ENCODE peak calls at places on chromosomes 7 and 10, in nine cellular contexts. One of them, this sample, is unnamed.
A peak's percentile ranks its signal among the peaks of the same experiment; 100 is the strongest.

GRCh38 chr7:103432713-103433112 is 13.3 kb downstream of the SLC26A5 start:
- DNase-seq in lower leg skin: no peak
- DNase-seq in right lobe of liver: no peak
- DNase-seq in body of pancreas: no peak
- DNase-seq in vagina: no peak
- DNase-seq in tibial nerve: no peak
- DNase-seq in HL-60: no peak
- DNase-seq in cardiac fibroblast: no peak
- DNase-seq in fibroblast of pulmonary artery: no peak
- DNase-seq in this sample: no peak

GRCh38 chr7:107721286-107721685 is 22.7 kb upstream of the CBLL1 start:
- DNase-seq in vagina: no peak
- DNase-seq in cardiac fibroblast: no peak
- DNase-seq in body of pancreas: no peak
- DNase-seq in HL-60: no peak
- DNase-seq in right lobe of liver: no peak
- DNase-seq in tibial nerve: no peak
- DNase-seq in lower leg skin: no peak
- DNase-seq in fibroblast of pulmonary artery: no peak
- DNase-seq in this sample: no peak

GRCh38 chr10:1160561-1160961 is 104.4 kb downstream of the WDR37 start:
- DNase-seq in tibial nerve: no peak
- DNase-seq in body of pancreas: no peak
- DNase-seq in lower leg skin: no peak
- DNase-seq in fibroblast of pulmonary artery: no peak
- DNase-seq in cardiac fibroblast: no peak
- DNase-seq in right lobe of liver: no peak
- DNase-seq in vagina: peak; percentile 54
- DNase-seq in HL-60: no peak
- DNase-seq in this sample: no peak

GRCh38 chr10:94991243-94991888 is 52.9 kb downstream of the CYP2C9 start:
- DNase-seq in body of pancreas: no peak
- DNase-seq in tibial nerve: no peak
- DNase-seq in fibroblast of pulmonary artery: no peak
- DNase-seq in right lobe of liver: peak; percentile 74
- DNase-seq in lower leg skin: no peak
- DNase-seq in cardiac fibroblast: no peak
- DNase-seq in vagina: no peak
- DNase-seq in HL-60: no peak
- DNase-seq in this sample: no peak

GRCh38 chr7:48528689-48529088 is 357.4 kb downstream of the ABCA13 start:
- DNase-seq in body of pancreas: no peak
- DNase-seq in right lobe of liver: no peak
- DNase-seq in fibroblast of pulmonary artery: no peak
- DNase-seq in vagina: no peak
- DNase-seq in lower leg skin: no peak
- DNase-seq in cardiac fibroblast: no peak
- DNase-seq in HL-60: no peak
- DNase-seq in tibial nerve: no peak
- DNase-seq in this sample: no peak

GRCh38 chr10:131788386-131788785 is 112.4 kb upstream of the PPP2R2D start:
- DNase-seq in cardiac fibroblast: no peak
- DNase-seq in lower leg skin: no peak
- DNase-seq in right lobe of liver: no peak
- DNase-seq in body of pancreas: no peak
- DNase-seq in HL-60: no peak
- DNase-seq in tibial nerve: no peak
- DNase-seq in vagina: no peak
- DNase-seq in fibroblast of pulmonary artery: no peak
- DNase-seq in this sample: no peak

GRCh38 chr10:69086131-69086530 is 1.8 kb upstream of the SRGN start:
- DNase-seq in right lobe of liver: no peak
- DNase-seq in fibroblast of pulmonary artery: peak; percentile 71
- DNase-seq in tibial nerve: no peak
- DNase-seq in body of pancreas: no peak
- DNase-seq in HL-60: no peak
- DNase-seq in cardiac fibroblast: peak; percentile 67
- DNase-seq in vagina: no peak
- DNase-seq in lower leg skin: no peak
- DNase-seq in this sample: peak; percentile 23

GRCh38 chr10:18376650-18377049 is 236.4 kb downstream of the CACNB2 start:
- DNase-seq in HL-60: no peak
- DNase-seq in lower leg skin: no peak
- DNase-seq in cardiac fibroblast: no peak
- DNase-seq in tibial nerve: no peak
- DNase-seq in right lobe of liver: no peak
- DNase-seq in fibroblast of pulmonary artery: no peak
- DNase-seq in vagina: no peak
- DNase-seq in body of pancreas: no peak
- DNase-seq in this sample: no peak

GRCh38 chr10:110220383-110220782 is 13.0 kb downstream of the MXI1 start:
- DNase-seq in body of pancreas: peak; percentile 61
- DNase-seq in fibroblast of pulmonary artery: no peak
- DNase-seq in cardiac fibroblast: no peak
- DNase-seq in tibial nerve: no peak
- DNase-seq in right lobe of liver: no peak
- DNase-seq in HL-60: no peak
- DNase-seq in lower leg skin: no peak
- DNase-seq in vagina: no peak
- DNase-seq in this sample: no peak

GRCh38 chr7:98116656-98117461 is 10.2 kb downstream of the LMTK2 start:
- DNase-seq in tibial nerve: no peak
- DNase-seq in cardiac fibroblast: no peak
- DNase-seq in HL-60: no peak
- DNase-seq in fibroblast of pulmonary artery: no peak
- DNase-seq in lower leg skin: no peak
- DNase-seq in vagina: no peak
- DNase-seq in body of pancreas: no peak
- DNase-seq in right lobe of liver: no peak
- DNase-seq in this sample: peak; percentile 39

GRCh38 chr10:63099734-63100133 is 33.4 kb upstream of the NRBF2 start:
- DNase-seq in fibroblast of pulmonary artery: no peak
- DNase-seq in right lobe of liver: no peak
- DNase-seq in body of pancreas: no peak
- DNase-seq in vagina: no peak
- DNase-seq in tibial nerve: no peak
- DNase-seq in HL-60: no peak
- DNase-seq in cardiac fibroblast: no peak
- DNase-seq in lower leg skin: no peak
- DNase-seq in this sample: no peak

GRCh38 chr7:150515248-150515647 is 576 bp downstream of the GIMAP7 start:
- DNase-seq in fibroblast of pulmonary artery: no peak
- DNase-seq in body of pancreas: no peak
- DNase-seq in HL-60: no peak
- DNase-seq in lower leg skin: no peak
- DNase-seq in vagina: no peak
- DNase-seq in tibial nerve: no peak
- DNase-seq in cardiac fibroblast: no peak
- DNase-seq in right lobe of liver: no peak
- DNase-seq in this sample: no peak

GRCh38 chr7:150513758-150514157 is 914 bp upstream of the GIMAP7 start:
- DNase-seq in body of pancreas: no peak
- DNase-seq in fibroblast of pulmonary artery: no peak
- DNase-seq in lower leg skin: no peak
- DNase-seq in right lobe of liver: no peak
- DNase-seq in cardiac fibroblast: no peak
- DNase-seq in tibial nerve: no peak
- DNase-seq in vagina: no peak
- DNase-seq in HL-60: no peak
- DNase-seq in this sample: no peak

GRCh38 chr7:150514748-150515222 is at the start of gene GIMAP7:
- DNase-seq in body of pancreas: no peak
- DNase-seq in cardiac fibroblast: no peak
- DNase-seq in lower leg skin: no peak
- DNase-seq in right lobe of liver: no peak
- DNase-seq in vagina: no peak
- DNase-seq in HL-60: no peak
- DNase-seq in fibroblast of pulmonary artery: no peak
- DNase-seq in tibial nerve: no peak
- DNase-seq in this sample: no peak

GRCh38 chr7:150516956-150517355 is 2.3 kb downstream of the GIMAP7 start:
- DNase-seq in HL-60: no peak
- DNase-seq in fibroblast of pulmonary artery: no peak
- DNase-seq in lower leg skin: no peak
- DNase-seq in vagina: no peak
- DNase-seq in body of pancreas: no peak
- DNase-seq in cardiac fibroblast: no peak
- DNase-seq in tibial nerve: no peak
- DNase-seq in right lobe of liver: no peak
- DNase-seq in this sample: no peak

DNA sequence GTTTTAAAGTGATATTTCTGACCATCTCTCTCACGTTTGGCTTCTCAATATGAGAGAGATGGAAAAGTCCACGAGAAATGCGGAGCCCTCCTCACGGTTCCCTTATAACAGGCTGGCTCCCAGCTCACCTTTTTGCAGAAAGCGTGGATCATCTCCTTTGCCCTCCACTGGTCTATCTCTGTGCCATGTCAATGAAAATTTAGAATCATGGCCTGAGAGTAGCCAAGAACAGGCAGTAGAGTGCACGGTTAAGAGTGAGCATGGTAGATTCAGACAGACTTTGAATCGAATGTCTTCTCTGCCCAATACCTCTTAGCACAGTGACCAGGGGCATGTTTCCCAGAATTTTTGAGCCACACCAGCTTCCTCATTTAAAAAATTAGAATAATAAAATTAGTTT is 1.1 kb downstream of the GIMAP7 start:
- DNase-seq in body of pancreas: no peak
- DNase-seq in right lobe of liver: no peak
- DNase-seq in cardiac fibroblast: no peak
- DNase-seq in HL-60: no peak
- DNase-seq in tibial nerve: no peak
- DNase-seq in fibroblast of pulmonary artery: no peak
- DNase-seq in vagina: no peak
- DNase-seq in lower leg skin: no peak
- DNase-seq in this sample: no peak
- H3K4me3 ChIP-seq in body of pancreas: no peak overlapping the region
- H3K4me3 ChIP-seq in right lobe of liver: peak overlapping the region; percentile 29
- H3K4me3 ChIP-seq in cardiac fibroblast: no peak overlapping the region
- H3K4me3 ChIP-seq in HL-60: no peak overlapping the region
- H3K4me3 ChIP-seq in tibial nerve: peak overlapping the region; percentile 21
- H3K4me3 ChIP-seq in fibroblast of pulmonary artery: no peak overlapping the region
- H3K4me3 ChIP-seq in vagina: peak overlapping the region; percentile 30
- H3K4me3 ChIP-seq in lower leg skin: no peak overlapping the region
- H3K4me3 ChIP-seq in this sample: no peak overlapping the region

GRCh38 chr7:31172071-31172470 is 120.0 kb downstream of the ADCYAP1R1 start:
- DNase-seq in body of pancreas: no peak
- DNase-seq in right lobe of liver: no peak
- DNase-seq in vagina: no peak
- DNase-seq in cardiac fibroblast: no peak
- DNase-seq in tibial nerve: no peak
- DNase-seq in HL-60: no peak
- DNase-seq in fibroblast of pulmonary artery: no peak
- DNase-seq in lower leg skin: no peak
- DNase-seq in this sample: no peak

GRCh38 chr7:31171216-31171750 is 119.2 kb downstream of the ADCYAP1R1 start:
- DNase-seq in cardiac fibroblast: no peak
- DNase-seq in lower leg skin: no peak
- DNase-seq in tibial nerve: no peak
- DNase-seq in body of pancreas: no peak
- DNase-seq in right lobe of liver: no peak
- DNase-seq in HL-60: no peak
- DNase-seq in vagina: no peak
- DNase-seq in fibroblast of pulmonary artery: no peak
- DNase-seq in this sample: no peak

DNA sequence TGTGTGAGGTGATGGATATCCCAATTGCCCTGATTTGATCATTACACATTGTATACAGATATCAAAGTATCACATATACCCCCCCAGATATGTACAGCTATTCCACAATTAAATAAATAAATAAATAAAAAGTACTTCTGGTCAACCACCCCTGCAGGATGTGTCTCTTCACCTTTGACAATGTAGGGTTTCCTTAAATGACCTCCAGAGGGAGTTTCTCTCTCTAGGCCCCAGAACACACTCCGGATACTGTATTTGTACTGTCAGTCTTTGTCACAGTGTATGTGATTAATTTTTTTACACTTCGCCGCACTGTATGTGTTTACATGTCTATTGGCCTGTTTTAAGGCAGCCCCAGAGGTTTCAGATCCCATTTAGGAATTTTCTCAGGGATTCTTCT is 123.6 kb downstream of the ADCYAP1R1 start:
- DNase-seq in vagina: no peak
- DNase-seq in right lobe of liver: no peak
- DNase-seq in tibial nerve: no peak
- DNase-seq in cardiac fibroblast: no peak
- DNase-seq in fibroblast of pulmonary artery: no peak
- DNase-seq in HL-60: no peak
- DNase-seq in body of pancreas: no peak
- DNase-seq in lower leg skin: no peak
- DNase-seq in this sample: no peak
- TF ChIP-seq CTCF in vagina: no peak
- TF ChIP-seq CTCF in right lobe of liver: peak; percentile 9
- TF ChIP-seq CTCF in tibial nerve: no peak
- TF ChIP-seq CTCF in cardiac fibroblast: no peak
- TF ChIP-seq CTCF in fibroblast of pulmonary artery: no peak
- TF ChIP-seq CTCF in HL-60: no peak
- TF ChIP-seq CTCF in body of pancreas: peak; percentile 7
- TF ChIP-seq CTCF in lower leg skin: no peak
- TF ChIP-seq CTCF in this sample: no peak

DNA sequence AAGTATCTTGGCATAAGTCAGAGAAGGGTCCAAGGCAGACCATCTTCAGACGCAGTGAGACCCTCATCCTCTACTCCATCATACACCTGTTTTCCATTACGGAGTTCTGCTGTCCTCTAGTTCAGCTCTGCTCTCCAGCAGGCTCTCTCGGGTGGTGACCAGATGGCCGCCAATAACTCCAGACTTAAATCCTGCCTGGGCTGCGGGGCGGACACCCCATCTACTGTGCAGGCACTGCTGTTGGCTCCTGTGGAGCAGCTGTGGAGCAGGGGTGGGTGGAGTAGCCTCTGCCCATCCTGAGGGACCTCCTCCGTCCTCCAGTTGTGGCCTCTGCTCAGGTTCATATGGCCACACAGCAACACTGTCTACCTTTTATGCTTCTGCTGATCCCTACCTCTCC is 608.1 kb downstream of the SDK1 start:
- DNase-seq in fibroblast of pulmonary artery: no peak
- DNase-seq in HL-60: no peak
- DNase-seq in tibial nerve: no peak
- DNase-seq in body of pancreas: no peak
- DNase-seq in cardiac fibroblast: no peak
- DNase-seq in vagina: no peak
- DNase-seq in right lobe of liver: no peak
- DNase-seq in lower leg skin: no peak
- DNase-seq in this sample: no peak
- H3K4me3 ChIP-seq in fibroblast of pulmonary artery: no peak overlapping the region
- H3K4me3 ChIP-seq in HL-60: no peak overlapping the region
- H3K4me3 ChIP-seq in tibial nerve: no peak overlapping the region
- H3K4me3 ChIP-seq in body of pancreas: no peak overlapping the region
- H3K4me3 ChIP-seq in cardiac fibroblast: no peak overlapping the region
- H3K4me3 ChIP-seq in vagina: no peak overlapping the region
- H3K4me3 ChIP-seq in right lobe of liver: no peak overlapping the region
- H3K4me3 ChIP-seq in lower leg skin: no peak overlapping the region
- H3K4me3 ChIP-seq in this sample: no peak overlapping the region

DNA sequence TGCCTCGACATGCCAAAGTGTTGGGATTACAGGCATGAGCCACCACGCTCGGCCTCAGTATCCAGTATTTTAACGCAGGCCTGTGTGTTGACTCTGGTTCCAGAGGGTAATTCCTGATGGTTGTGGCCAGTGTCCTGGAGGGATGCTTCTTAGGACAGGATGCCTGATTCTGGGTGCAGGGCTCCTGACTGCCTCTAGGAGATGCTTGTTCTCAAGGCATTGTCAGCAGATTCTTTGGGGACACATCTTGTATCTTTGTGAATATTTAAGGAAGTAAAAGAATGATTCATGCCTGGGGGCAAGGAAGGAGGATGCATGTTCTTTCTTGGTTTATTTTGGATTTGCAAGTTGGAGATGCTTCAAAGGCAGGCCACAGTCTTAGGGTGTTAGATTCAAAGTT is 2.2 kb downstream of the ZDHHC4 start:
- DNase-seq in body of pancreas: no peak
- DNase-seq in HL-60: peak; percentile 28
- DNase-seq in cardiac fibroblast: no peak
- DNase-seq in lower leg skin: no peak
- DNase-seq in right lobe of liver: no peak
- DNase-seq in fibroblast of pulmonary artery: peak; percentile 21
- DNase-seq in tibial nerve: no peak
- DNase-seq in vagina: no peak
- DNase-seq in this sample: no peak
- TF ChIP-seq CTCF in body of pancreas: no peak
- TF ChIP-seq CTCF in HL-60: peak; percentile 25
- TF ChIP-seq CTCF in cardiac fibroblast: peak; percentile 30
- TF ChIP-seq CTCF in lower leg skin: no peak
- TF ChIP-seq CTCF in right lobe of liver: no peak
- TF ChIP-seq CTCF in fibroblast of pulmonary artery: peak; percentile 19
- TF ChIP-seq CTCF in tibial nerve: no peak
- TF ChIP-seq CTCF in vagina: no peak
- TF ChIP-seq CTCF in this sample: peak; percentile 26